ENCODE peak calls at places on chromosome 22, in four cellular contexts. M, P, W and A are unnamed samples.

GRCh38 chr22:24543679-24544243 is 11.2 kb downstream of the GUCD1 start:
- DNase-seq in M (no peak), P (no peak), W (no peak), A (no peak)

GRCh38 chr22:27880778-27881394 is 38.2 kb downstream of the PITPNB start:
- DNase-seq in M (no peak), P (peak), W (peak), A (no peak)

GRCh38 chr22:33357894-33358440 is 299.8 kb upstream of the SYN3 start:
- DNase-seq in M (no peak), P (no peak), W (no peak), A (no peak)

GRCh38 chr22:38924197-38924952 is 33.0 kb upstream of the APOBEC3A start:
- DNase-seq in M (no peak), P (peak), W (no peak), A (no peak)

GRCh38 chr22:29480262-29480511 is 169 bp downstream of the NEFH start:
- DNase-seq in M (no peak), P (no peak), W (no peak), A (no peak)

GRCh38 chr22:35620624-35621245 is 3.6 kb upstream of the MB start:
- DNase-seq in M (no peak), P (peak), W (no peak), A (no peak)

GRCh38 chr22:26292667-26292995 is 123.4 kb downstream of the SEZ6L start:
- DNase-seq in M (no peak), P (no peak), W (no peak), A (no peak)

GRCh38 chr22:50329236-50329635 is 2.4 kb upstream of the DENND6B start:
- DNase-seq in M (no peak), P (no peak), W (peak), A (no peak)

GRCh38 chr22:30763815-30764686 is 69.4 kb downstream of the OSBP2 start:
- DNase-seq in M (no peak), P (peak), W (peak), A (peak)

GRCh38 chr22:22753526-22754267 is 109.3 kb downstream of the GGTLC2 start:
- DNase-seq in M (peak), P (peak), W (peak), A (peak)

GRCh38 chr22:35446365-35446764 is 46.4 kb downstream of the MCM5 start:
- DNase-seq in M (no peak), P (no peak), W (no peak), A (no peak)